ENCODE peak calls at places on chromosomes 2 and 18, in five cellular contexts. F, X, Q, P and H are unnamed samples.

GRCh38 chr2:44547713-44548112 is 186.0 kb downstream of the CAMKMT start:
- DNase-seq in F (peak), X (no peak), Q (no peak), P (no peak), H (no peak)

GRCh38 chr2:209049608-209050007 is 374.2 kb upstream of the MAP2 start:
- DNase-seq in F (no peak), X (no peak), Q (no peak), P (no peak), H (no peak)

GRCh38 chr2:158533009-158533408 is 76.3 kb downstream of the PKP4 start:
- DNase-seq in F (no peak), X (no peak), Q (no peak), P (no peak), H (peak)

GRCh38 chr2:46803911-46804670 is 111.5 kb downstream of the MCFD2 start:
- DNase-seq in F (no peak), X (no peak), Q (peak), P (peak), H (no peak)

GRCh38 chr2:98483257-98483861 is 38.7 kb downstream of the INPP4A start:
- DNase-seq in F (no peak), X (no peak), Q (peak), P (no peak), H (no peak)

GRCh38 chr2:182301093-182301492 is 125.7 kb downstream of the PDE1A start:
- DNase-seq in F (no peak), X (no peak), Q (no peak), P (no peak), H (no peak)

GRCh38 chr2:106137944-106138903 is 55.9 kb downstream of the UXS1 start:
- DNase-seq in F (no peak), X (no peak), Q (no peak), P (no peak), H (no peak)

GRCh38 chr2:129903586-129904425 is 75.7 kb upstream of the RAB6C start:
- DNase-seq in F (peak), X (no peak), Q (no peak), P (no peak), H (no peak)

GRCh38 chr18:38307919-38308318 is 742.3 kb upstream of the CELF4 start:
- DNase-seq in F (no peak), X (no peak), Q (no peak), P (no peak), H (no peak)

GRCh38 chr2:108911401-108911800 is 77.6 kb downstream of the EDAR start:
- DNase-seq in F (no peak), X (no peak), Q (peak), P (no peak), H (no peak)

GRCh38 chr2:54336136-54336976 is 80.3 kb upstream of the TSPYL6 start:
- DNase-seq in F (no peak), X (no peak), Q (no peak), P (peak), H (no peak)

GRCh38 chr2:232523682-232524597 is 2.0 kb upstream of the CHRND start:
- DNase-seq in F (peak), X (no peak), Q (no peak), P (peak), H (no peak)

GRCh38 chr2:66436546-66436945 is 1.6 kb downstream of the MEIS1 start:
- DNase-seq in F (no peak), X (no peak), Q (no peak), P (no peak), H (no peak)

GRCh38 chr18:9951022-9951859 is 37.4 kb downstream of the VAPA start:
- DNase-seq in F (peak), X (no peak), Q (no peak), P (peak), H (peak)

GRCh38 chr2:159574246-159574645 is 42.1 kb downstream of the BAZ2B start:
- DNase-seq in F (no peak), X (no peak), Q (no peak), P (peak), H (no peak)

GRCh38 chr2:104050632-104051242 is 803.2 kb upstream of the POU3F3 start:
- DNase-seq in F (no peak), X (no peak), Q (no peak), P (no peak), H (no peak)

GRCh38 chr18:75199327-75199726 is 9.6 kb downstream of the PTGR3 start:
- DNase-seq in F (no peak), X (no peak), Q (no peak), P (peak), H (no peak)

GRCh38 chr2:74003494-74004211 is 18.9 kb downstream of the TET3 start:
- DNase-seq in F (peak), X (no peak), Q (peak), P (peak), H (no peak)

GRCh38 chr18:58788470-58788869 is 76.2 kb upstream of the ZNF532 start:
- DNase-seq in F (no peak), X (no peak), Q (no peak), P (peak), H (no peak)

GRCh38 chr2:20378891-20379519 is 28.4 kb upstream of the PUM2 start:
- DNase-seq in F (peak), X (peak), Q (peak), P (peak), H (no peak)

GRCh38 chr2:41881249-41881648 is 166.6 kb upstream of the PKDCC start:
- DNase-seq in F (no peak), X (no peak), Q (no peak), P (peak), H (no peak)
- H3K4me3 ChIP-seq in F (no peak), X (no peak), Q (no peak), P (no peak), H (no peak)

DNA sequence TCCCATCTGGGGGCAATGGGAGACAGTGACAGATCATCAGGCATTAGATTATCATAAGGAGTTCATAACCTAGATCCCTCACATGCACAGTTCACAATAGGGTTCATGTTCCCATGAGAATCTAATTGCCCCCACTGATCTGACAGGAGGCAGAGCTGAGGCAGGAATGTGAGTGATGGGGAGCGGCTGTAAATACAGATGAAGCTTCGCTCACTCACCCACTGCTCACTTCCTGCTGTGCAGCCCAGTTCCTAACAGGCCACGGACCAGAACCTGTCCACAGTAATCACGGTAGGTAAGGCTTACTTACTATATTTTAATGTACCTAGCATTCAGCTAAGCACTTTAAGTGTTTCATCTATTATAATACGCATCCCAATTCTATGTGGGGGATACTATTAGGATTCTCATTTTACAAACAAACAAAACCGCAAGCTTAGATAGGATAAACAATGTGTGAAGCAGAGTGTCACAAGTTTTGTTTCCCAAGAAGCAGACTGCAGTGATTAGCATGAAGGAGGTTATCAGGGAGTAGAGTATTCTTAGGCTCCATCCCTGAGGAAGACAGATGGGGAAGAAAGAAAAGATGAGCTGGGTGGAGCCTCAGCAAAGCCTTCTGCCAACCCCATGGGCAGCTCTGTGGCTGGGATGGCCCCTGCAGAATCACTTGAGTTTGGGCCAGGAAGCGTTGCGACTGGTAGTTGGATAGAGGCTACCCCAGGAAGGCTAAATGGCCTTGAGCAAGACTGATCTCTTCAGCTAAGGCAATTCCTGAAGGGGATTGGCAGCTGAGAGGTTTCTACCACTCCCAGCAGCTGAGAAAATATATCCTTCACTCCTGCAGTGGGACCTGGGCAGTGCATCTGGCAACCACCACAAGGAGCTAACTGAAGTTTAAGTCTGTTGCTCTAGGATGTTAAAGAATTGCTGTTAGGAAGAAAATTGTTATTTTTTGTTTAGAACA is 133.1 kb downstream of the MREG start:
- DNase-seq in F (no peak), X (no peak), Q (no peak), P (peak), H (no peak)
- TF ChIP-seq CTCF in F (no peak), X (no peak), Q (no peak), P (no peak), H (no peak)

DNA sequence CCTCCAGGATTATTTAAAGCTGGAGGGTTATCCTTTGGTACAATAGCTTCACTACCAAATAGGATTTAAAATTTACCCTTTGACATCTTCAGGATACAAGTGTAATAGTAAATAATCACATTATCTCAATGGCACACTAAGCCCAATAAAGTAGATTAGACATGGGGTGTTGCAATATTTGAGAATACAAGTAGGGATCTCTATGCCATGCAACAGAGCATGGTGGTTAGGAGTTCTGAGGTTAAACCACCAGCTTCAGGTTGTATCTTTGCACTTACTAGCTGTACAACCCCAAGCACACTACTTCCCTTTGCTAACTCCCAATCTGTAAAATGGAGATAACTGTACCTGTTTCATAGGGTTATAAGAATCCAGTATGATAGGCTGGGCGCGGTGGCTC is 6.2 kb downstream of the MBD2 start:
- DNase-seq in F (no peak), X (no peak), Q (no peak), P (no peak), H (no peak)
- H3K4me3 ChIP-seq in F (no peak), X (no peak), Q (no peak), P (no peak), H (no peak)

GRCh38 chr18:72086421-72086820 is 457.7 kb downstream of the CBLN2 start:
- DNase-seq in F (peak), X (no peak), Q (no peak), P (peak), H (no peak)
- TF ChIP-seq CTCF in F (no peak), X (no peak), Q (no peak), P (no peak), H (peak)